ENCODE peak calls at places on chromosomes 1 and 21, in ten cellular contexts. J is lower lobe of right lung, K is astrocyte, O is GM23248, I is MM.1S, A is thyroid gland, Q is tibial artery, B is AG04450, M is H7, R is fibroblast of lung. H is an unnamed sample.
A peak's percentile ranks its signal among the peaks of the same experiment; 100 is the strongest.

GRCh38 chr21:34367320-34367935 is 3.6 kb downstream of the KCNE2 start:
- DNase-seq in J (no peak), K (peak; percentile 46), O (peak; percentile 93), I (peak; percentile 84), A (peak; percentile 51), Q (peak; percentile 58), B (peak; percentile 55), M (no peak), R (peak; percentile 63), H (no peak)

GRCh38 chr1:43451157-43451591 is 2.6 kb downstream of the HYI start:
- DNase-seq in J (no peak), K (no peak), O (no peak), I (no peak), A (no peak), Q (no peak), B (no peak), M (no peak), R (no peak), H (no peak)

GRCh38 chr1:9481048-9481447 is 58.2 kb upstream of the SLC25A33 start:
- DNase-seq in J (no peak), K (no peak), O (no peak), I (no peak), A (peak; percentile 20), Q (no peak), B (no peak), M (no peak), R (no peak), H (no peak)

GRCh38 chr1:247268390-247269045 is 12.6 kb downstream of the VN1R5 start:
- DNase-seq in J (no peak), K (no peak), O (no peak), I (no peak), A (no peak), Q (no peak), B (no peak), M (no peak), R (peak; percentile 7), H (no peak)

GRCh38 chr1:24374891-24375786 is 38.4 kb downstream of the STPG1 start:
- DNase-seq in J (no peak), K (peak; percentile 82), O (no peak), I (no peak), A (no peak), Q (no peak), B (no peak), M (peak; percentile 63), R (peak; percentile 85), H (no peak)

GRCh38 chr1:33970148-33970825 is 106.4 kb downstream of the HMGB4 start:
- DNase-seq in J (no peak), K (no peak), O (no peak), I (no peak), A (no peak), Q (no peak), B (no peak), M (peak; percentile 68), R (no peak), H (no peak)

GRCh38 chr1:234921266-234922062 is 207.2 kb downstream of the TOMM20 start:
- DNase-seq in J (peak; percentile 63), K (peak; percentile 58), O (peak; percentile 42), I (no peak), A (peak; percentile 98), Q (no peak), B (no peak), M (no peak), R (peak; percentile 69), H (no peak)

GRCh38 chr1:28428990-28429520 is 59.5 kb downstream of the PHACTR4 start:
- DNase-seq in J (no peak), K (peak; percentile 55), O (no peak), I (no peak), A (no peak), Q (no peak), B (no peak), M (no peak), R (peak; percentile 65), H (no peak)

GRCh38 chr1:23352096-23352695 is 8.1 kb upstream of the HNRNPR start:
- DNase-seq in J (no peak), K (no peak), O (no peak), I (no peak), A (no peak), Q (no peak), B (no peak), M (no peak), R (no peak), H (no peak)

GRCh38 chr1:35539073-35539823 is 18.0 kb downstream of the KIAA0319L start:
- DNase-seq in J (no peak), K (peak; percentile 37), O (peak; percentile 65), I (peak; percentile 26), A (peak; percentile 40), Q (no peak), B (no peak), M (no peak), R (peak; percentile 53), H (no peak)

DNA sequence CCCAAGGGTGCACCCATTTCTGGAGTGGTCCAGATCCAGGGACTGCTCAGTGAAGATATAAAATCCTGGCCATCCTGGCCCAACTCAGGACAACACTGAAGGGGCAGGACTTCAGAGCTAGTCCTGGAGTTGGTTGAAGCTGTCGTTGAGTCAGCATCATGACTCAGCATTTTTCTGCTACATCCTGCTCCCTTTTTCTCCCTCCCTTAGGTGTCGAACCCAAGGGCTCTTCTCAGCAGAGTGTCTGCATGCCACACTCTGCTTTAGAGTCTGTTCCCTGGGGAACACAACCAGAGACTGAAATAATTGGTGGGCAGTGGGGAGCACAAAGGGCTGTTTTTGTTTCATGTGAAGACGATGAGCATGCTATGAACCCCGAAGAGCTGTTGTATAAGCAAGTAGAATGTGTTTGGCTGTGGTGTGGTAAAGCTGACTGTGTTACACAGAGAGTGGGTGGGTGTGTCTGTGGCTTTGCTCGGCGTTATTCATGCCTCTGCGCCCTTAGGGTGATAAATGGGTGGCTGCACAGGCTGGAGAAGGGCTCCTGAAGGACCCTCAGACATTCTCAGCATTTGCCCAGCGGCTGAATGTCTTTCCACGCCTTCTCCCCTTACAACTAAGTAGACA is 167.2 kb downstream of the CYYR1 start:
- DNase-seq in J (no peak), K (peak; percentile 88), O (peak; percentile 89), I (peak; percentile 36), A (peak; percentile 7), Q (no peak), B (peak; percentile 50), M (no peak), R (peak; percentile 91), H (no peak)
- H3K4me3 ChIP-seq in J (no peak overlapping the region), K (peak overlapping the region; percentile 54), O (peak overlapping the region; percentile 56), I (no peak overlapping the region), A (no peak overlapping the region), Q (no peak overlapping the region), B (peak overlapping the region; percentile 37), M (no peak overlapping the region), R (no peak overlapping the region), H (no peak overlapping the region)

GRCh38 chr1:46464013-46464548 is 25.6 kb upstream of the DMBX1 start:
- DNase-seq in J (no peak), K (no peak), O (no peak), I (no peak), A (no peak), Q (no peak), B (no peak), M (no peak), R (no peak), H (no peak)
- H3K27me3 ChIP-seq in J (peaks cover 34% of the 10 kb centered on the region), K (peaks cover 41% of the 10 kb centered on the region), O (peaks cover 21% of the 10 kb centered on the region), I (peaks cover 37% of the 10 kb centered on the region), A (no peaks in the 10 kb centered on the region), Q (no peaks in the 10 kb centered on the region), B (peaks cover 81% of the 10 kb centered on the region), M (peaks cover 51% of the 10 kb centered on the region), R (peaks cover 32% of the 10 kb centered on the region), H (no peaks in the 10 kb centered on the region)

DNA sequence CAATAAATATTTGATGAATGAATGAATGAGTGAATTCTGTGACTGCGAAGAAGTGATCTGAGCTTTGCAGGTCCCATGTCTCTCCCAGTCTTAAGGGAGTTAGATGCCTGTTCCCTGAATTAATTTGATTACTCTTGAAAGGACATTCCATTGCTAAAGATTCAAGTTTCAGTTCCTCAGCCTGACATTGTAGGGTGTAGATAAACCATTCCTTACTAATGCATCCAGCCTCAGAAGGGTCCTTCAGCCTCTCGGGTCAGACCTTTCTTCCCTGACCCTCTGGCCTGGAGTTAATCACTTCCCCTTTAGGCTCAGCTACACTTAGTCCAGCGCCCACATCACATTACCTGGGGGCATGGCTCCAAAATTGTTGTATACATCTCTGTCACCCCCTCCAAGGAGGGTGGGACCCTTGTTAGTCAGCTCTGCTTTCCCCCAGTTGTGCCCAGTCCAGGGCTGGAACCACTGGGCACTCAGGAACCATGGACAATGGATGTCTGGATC is 2.6 kb downstream of the INSRR start:
- DNase-seq in J (no peak), K (no peak), O (no peak), I (no peak), A (no peak), Q (no peak), B (no peak), M (no peak), R (no peak), H (no peak)
- H3K4me3 ChIP-seq in J (no peak overlapping the region), K (no peak overlapping the region), O (no peak overlapping the region), I (no peak overlapping the region), A (no peak overlapping the region), Q (no peak overlapping the region), B (no peak overlapping the region), M (no peak overlapping the region), R (no peak overlapping the region), H (no peak overlapping the region)

GRCh38 chr1:151858886-151859665 is 5.6 kb upstream of the THEM5 start:
- DNase-seq in J (no peak), K (no peak), O (no peak), I (no peak), A (no peak), Q (no peak), B (no peak), M (no peak), R (no peak), H (no peak)

GRCh38 chr1:151859814-151860405 is 6.4 kb upstream of the THEM5 start:
- DNase-seq in J (no peak), K (no peak), O (no peak), I (no peak), A (no peak), Q (no peak), B (no peak), M (no peak), R (no peak), H (no peak)

GRCh38 chr1:151858030-151858746 is 4.7 kb upstream of the THEM5 start:
- DNase-seq in J (no peak), K (no peak), O (peak; percentile 72), I (no peak), A (no peak), Q (no peak), B (no peak), M (no peak), R (peak; percentile 28), H (no peak)

GRCh38 chr1:151862604-151863003 is 9.1 kb upstream of the THEM5 start:
- DNase-seq in J (no peak), K (no peak), O (no peak), I (peak; percentile 74), A (no peak), Q (no peak), B (no peak), M (no peak), R (no peak), H (no peak)

DNA sequence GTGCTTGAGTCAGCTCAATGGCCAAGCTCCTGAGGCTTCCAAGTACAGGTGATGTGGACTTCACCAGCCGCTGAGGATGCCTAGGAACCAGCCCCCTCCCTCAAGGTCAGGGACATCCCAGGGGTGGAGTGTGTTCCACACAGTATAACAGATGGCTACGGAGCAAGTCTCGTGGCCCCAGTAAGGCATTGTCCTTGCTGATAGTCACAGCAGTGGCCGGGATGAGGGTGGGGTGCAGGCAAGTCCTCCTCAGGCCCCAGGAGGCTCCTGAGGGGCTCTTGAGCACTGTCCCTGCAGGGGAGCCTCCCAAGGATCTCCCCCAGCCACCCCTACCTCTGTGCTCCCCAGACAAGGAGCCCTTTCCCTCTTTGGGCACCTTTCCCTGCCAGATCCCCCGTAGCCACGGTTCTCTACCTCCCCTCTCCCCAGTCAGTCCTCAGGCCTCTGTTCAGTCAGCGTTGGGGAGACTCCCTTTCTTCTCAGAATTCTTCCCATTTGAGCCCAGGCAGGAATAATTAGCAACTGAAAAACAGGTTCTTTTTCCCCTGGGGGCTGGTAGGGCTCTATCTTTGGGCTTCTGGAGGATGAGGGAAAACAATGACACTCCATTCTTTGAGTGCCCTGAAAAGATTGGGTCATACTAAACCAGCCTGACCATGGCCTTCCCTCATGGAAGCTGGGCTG is 7.1 kb upstream of the THEM5 start:
- DNase-seq in J (no peak), K (no peak), O (no peak), I (no peak), A (no peak), Q (no peak), B (no peak), M (peak; percentile 82), R (no peak), H (no peak)
- H3K27me3 ChIP-seq in J (no peaks in the 10 kb centered on the region), K (peaks cover 3% of the 10 kb centered on the region), O (no peaks in the 10 kb centered on the region), I (no peaks in the 10 kb centered on the region), A (no peaks in the 10 kb centered on the region), Q (no peaks in the 10 kb centered on the region), B (peaks cover 39% of the 10 kb centered on the region), M (peaks cover 56% of the 10 kb centered on the region), R (peaks cover 5% of the 10 kb centered on the region), H (no peaks in the 10 kb centered on the region)